ENCODE peak calls at places on chromosomes 11 and 22, in four cellular contexts. F is K562, Q is WTC11, X is H1. U is an unnamed sample.

GRCh38 chr11:17581036-17581731 is 34.1 kb downstream of the OTOG start:
- DNase-seq in F (no peak), Q (peak), X (peak), U (no peak)

GRCh38 chr11:78203184-78203583 is 14.5 kb downstream of the USP35 start:
- DNase-seq in Q (no peak), F (no peak), X (no peak), U (no peak)

GRCh38 chr11:133064152-133064877 is 468.0 kb downstream of the OPCML start:
- DNase-seq in F (peak), X (peak), Q (peak), U (no peak)

GRCh38 chr22:25196326-25196725 is 3.3 kb upstream of the CRYBB3 start:
- DNase-seq in X (no peak), Q (no peak), F (no peak), U (no peak)

GRCh38 chr11:112797653-112798293 is 163.4 kb upstream of the NCAM1 start:
- DNase-seq in Q (peak), X (peak), F (peak), U (no peak)

GRCh38 chr11:113345978-113346377 is 31.6 kb downstream of the TTC12 start:
- DNase-seq in F (no peak), Q (no peak), X (no peak), U (no peak)

GRCh38 chr11:75240381-75241035 is at the start of gene TPBGL:
- DNase-seq in X (peak), F (peak), Q (peak), U (no peak)

GRCh38 chr22:49023161-49023878 is 804.4 kb downstream of the BRD1 start:
- DNase-seq in Q (no peak), F (no peak), X (no peak), U (no peak)

GRCh38 chr22:50691521-50691920 is 18.9 kb downstream of the SHANK3 start:
- DNase-seq in X (peak), F (peak), Q (no peak), U (peak)

GRCh38 chr11:48129697-48130395 is 86.8 kb upstream of the OR4B1 start:
- DNase-seq in X (no peak), Q (no peak), F (no peak), U (no peak)

GRCh38 chr11:119421941-119422504 is 949 bp downstream of the THY1 start:
- DNase-seq in X (no peak), Q (peak), F (no peak), U (no peak)

GRCh38 chr11:108112059-108112458 is 9.3 kb upstream of the ACAT1 start:
- DNase-seq in X (no peak), F (no peak), Q (no peak), U (no peak)

GRCh38 chr11:9160166-9160565 is 68.8 kb upstream of the SCUBE2 start:
- DNase-seq in X (no peak), F (no peak), Q (no peak), U (no peak)

GRCh38 chr22:29733362-29734322 is 13.8 kb downstream of the CABP7 start:
- DNase-seq in X (no peak), Q (no peak), F (no peak), U (peak)

GRCh38 chr11:118099838-118100570 is 13.2 kb upstream of the SMIM35 start:
- DNase-seq in X (no peak), Q (no peak), F (no peak), U (no peak)

GRCh38 chr11:75233688-75234295 is 6.8 kb upstream of the TPBGL start:
- DNase-seq in Q (peak), X (peak), F (peak), U (no peak)

GRCh38 chr11:721913-722811 is 16.1 kb downstream of the EPS8L2 start:
- DNase-seq in Q (no peak), X (no peak), F (peak), U (no peak)

GRCh38 chr11:36540998-36541397 is 26.8 kb upstream of the RAG1 start:
- DNase-seq in F (peak), X (no peak), Q (peak), U (peak)

GRCh38 chr11:2138075-2138435 is 1.1 kb downstream of the IGF2 start:
- DNase-seq in F (peak), X (no peak), Q (peak), U (no peak)

GRCh38 chr11:2549080-2549479 is 104.3 kb downstream of the KCNQ1 start:
- DNase-seq in X (no peak), F (no peak), Q (no peak), U (no peak)

DNA sequence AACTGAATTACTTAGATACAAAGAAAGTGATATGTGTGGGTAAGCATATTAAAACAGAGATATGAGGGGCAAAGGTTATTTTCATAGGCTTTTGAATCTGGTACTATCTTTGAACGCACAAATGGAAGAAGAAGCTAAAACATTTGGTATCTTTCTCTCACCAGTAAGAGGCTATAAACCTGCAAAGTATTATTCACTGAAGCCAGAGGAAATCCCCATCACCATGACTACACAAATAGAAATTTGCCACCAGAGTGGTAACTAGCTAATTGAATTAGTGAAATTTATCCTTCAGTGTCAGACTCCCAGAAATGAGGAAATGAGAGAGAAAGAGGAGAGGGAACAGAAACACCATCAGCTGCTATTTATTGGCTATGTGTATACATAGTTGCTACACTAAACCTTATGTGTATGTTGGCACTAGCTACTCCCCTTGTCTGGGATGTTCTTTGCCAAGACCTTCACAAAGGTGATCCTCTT is 503.4 kb downstream of the DLG2 start:
- DNase-seq in X (no peak), Q (no peak), F (no peak), U (peak)
- TF ChIP-seq ATF2 in X (no peak), Q (no peak), F (no peak), U (peak)

GRCh38 chr11:134640536-134640935 is 228.5 kb upstream of the B3GAT1 start:
- DNase-seq in Q (no peak), F (no peak), X (no peak), U (no peak)
- TF ChIP-seq ATF2 in Q (no peak), F (no peak), X (no peak), U (no peak)

DNA sequence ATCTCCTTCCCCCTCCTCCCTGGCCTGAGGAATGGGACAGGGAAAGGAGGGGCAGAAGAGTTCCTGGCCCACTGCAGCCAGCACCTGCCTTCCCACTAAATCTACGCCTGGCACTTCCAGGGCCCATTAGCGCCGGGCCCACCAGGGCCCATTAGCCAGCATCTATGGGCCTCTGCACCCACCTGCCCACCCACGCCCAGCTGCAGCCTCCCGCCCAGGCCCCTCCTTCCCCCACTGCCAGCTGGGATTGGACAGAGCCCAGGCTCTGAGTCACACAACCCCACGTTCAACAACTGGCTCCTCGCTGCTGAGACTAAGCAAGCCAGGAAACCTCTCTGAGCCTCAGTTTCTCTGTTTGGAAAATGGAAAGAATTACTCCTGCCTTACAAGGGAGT is 48.7 kb downstream of the CYTH4 start:
- DNase-seq in F (peak), Q (no peak), X (no peak), U (no peak)
- TF ChIP-seq ATF2 in F (no peak), Q (no peak), X (no peak), U (no peak)

GRCh38 chr11:71267807-71268421 is 15.5 kb upstream of the SHANK2 start:
- DNase-seq in Q (no peak), X (peak), F (no peak), U (no peak)
- TF ChIP-seq ATF2 in Q (no peak), X (no peak), F (no peak), U (no peak)

GRCh38 chr22:31754813-31755212 is 994 bp downstream of the DEPDC5 start:
- DNase-seq in Q (no peak), X (no peak), F (no peak), U (no peak)
- TF ChIP-seq ATF2 in Q (no peak), X (no peak), F (no peak), U (no peak)

GRCh38 chr11:83060965-83061364 is 10.7 kb downstream of the RAB30 start:
- DNase-seq in X (no peak), Q (no peak), F (no peak), U (no peak)
- TF ChIP-seq ATF2 in X (no peak), Q (no peak), F (no peak), U (no peak)

GRCh38 chr11:30740071-30740470 is 153.9 kb upstream of the MPPED2 start:
- DNase-seq in F (no peak), Q (no peak), X (no peak), U (no peak)
- TF ChIP-seq ATF2 in F (no peak), Q (no peak), X (no peak), U (no peak)

DNA sequence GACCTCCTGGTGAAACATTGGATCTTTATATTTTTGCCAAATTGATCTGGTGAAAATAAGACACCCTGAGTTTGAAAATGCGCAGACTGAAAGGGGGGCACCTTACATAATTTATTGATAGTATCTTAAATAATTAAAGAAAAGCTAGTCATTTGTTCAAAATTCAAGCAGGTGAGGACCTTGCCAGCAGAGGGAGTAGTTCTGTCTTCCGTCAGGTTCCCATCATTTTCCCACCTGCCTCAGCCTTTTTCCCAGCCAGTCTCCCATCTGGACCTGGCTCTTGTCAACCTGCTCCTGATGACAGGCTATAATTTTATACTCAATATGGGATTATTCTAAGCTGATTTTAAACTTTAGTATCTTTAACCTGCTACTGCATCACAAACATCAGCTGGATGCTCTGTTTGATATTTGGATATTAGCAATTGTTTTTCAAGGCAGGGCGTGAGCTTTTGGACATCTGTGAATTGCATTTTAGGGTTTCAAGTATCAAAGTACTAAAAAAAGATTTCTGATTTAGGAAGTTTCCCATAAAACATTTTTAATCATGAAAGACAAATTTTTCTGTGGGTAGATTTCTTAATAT is 132.0 kb downstream of the ELP4 start:
- DNase-seq in F (peak), Q (peak), X (peak), U (no peak)
- TF ChIP-seq ATF2 in F (no peak), Q (no peak), X (no peak), U (no peak)

DNA sequence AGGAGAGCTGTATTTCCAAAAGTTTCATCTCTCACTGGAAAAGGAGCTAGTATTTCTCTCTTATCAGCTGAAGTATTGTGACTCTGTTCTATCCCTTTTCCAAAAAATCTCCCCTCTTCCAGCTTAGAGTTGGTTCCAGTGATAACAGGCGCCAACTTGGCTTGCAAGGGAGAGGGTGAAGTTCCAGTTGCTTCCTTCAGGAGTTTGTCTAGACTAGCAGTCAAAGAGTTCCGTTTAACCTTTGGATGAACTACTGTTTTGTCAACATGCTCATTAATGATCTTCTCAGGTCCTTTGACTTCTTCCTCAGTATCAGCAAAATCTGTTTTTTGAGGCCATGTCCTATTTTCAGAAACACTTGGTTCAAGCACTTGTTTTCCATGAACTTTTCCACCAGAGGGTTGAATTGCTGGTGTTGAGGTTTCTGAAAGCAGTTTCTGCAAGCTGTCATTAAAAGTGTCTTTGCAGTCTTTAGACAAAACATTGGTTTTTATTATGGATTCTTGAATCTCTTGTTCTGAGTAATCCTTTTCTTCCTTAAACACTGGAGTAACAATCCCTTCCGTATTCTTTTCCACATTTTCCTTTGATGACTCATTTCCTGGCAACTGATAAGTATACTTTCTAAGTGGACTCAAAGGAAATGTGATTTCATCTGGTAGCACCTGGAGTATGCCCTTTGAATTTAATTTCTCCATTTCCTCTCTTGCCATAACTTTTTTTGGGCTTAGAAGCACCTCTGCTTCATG is 39.7 kb upstream of the CCDC89 start:
- DNase-seq in Q (no peak), X (no peak), F (no peak), U (no peak)
- TF ChIP-seq ATF2 in Q (no peak), X (no peak), F (no peak), U (no peak)

DNA sequence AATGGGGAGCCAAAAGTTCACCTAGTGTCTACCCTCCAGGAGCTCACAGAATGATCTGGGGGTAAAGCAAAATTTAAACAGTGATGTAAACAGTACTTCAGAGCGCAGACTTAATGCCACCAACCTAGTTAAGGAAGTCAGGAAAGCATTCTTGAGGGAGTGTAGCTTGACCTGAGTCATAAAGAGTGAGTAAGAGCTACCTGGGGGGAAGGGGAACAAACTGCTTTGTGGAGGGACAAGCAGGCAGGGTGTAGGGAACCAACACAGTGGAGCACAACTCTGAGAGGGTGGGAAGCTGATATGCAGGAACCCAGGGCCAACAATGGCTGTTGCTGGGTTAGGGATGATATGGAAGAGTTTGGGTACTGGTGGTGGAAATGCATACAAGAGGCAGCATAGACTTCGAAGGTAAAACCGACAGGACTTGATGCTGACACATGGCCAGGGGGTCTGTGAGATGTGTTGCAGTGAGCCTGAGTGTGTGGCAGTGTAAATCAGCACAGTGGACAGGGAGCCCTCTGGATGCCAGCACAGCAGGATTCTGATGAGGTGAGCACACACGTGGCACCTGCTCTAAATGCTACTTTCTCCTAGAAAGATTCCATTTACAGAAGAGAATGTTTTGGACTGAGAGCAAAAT is 58.3 kb upstream of the CYP2D6 start:
- DNase-seq in F (no peak), X (no peak), Q (no peak), U (no peak)
- TF ChIP-seq ATF2 in F (no peak), X (no peak), Q (no peak), U (no peak)

U was measured in GM12878.